ENCODE peak calls at places on chromosomes 5 and 9, in five cellular contexts. X is OCI-LY7; W is pancreas; O is SK-N-SH; I is effector memory CD4-positive, alpha-beta T cell. U is an unnamed sample. For H3K36me3 and H3K4me1, the result is how much of the 10 kb centered on the place peaks cover.

GRCh38 chr9:132094314-132094791 is 14.7 kb upstream of the MED27 start:
- DNase-seq in O (no peak), I (no peak), W (no peak), X (no peak), U (no peak)

GRCh38 chr9:124389146-124389939 is 25.9 kb downstream of the PSMB7 start:
- DNase-seq in O (no peak), W (no peak), I (no peak), X (no peak), U (no peak)

GRCh38 chr5:141234109-141234508 is 11.0 kb downstream of the PCDHB14 start:
- DNase-seq in W (peak), O (no peak), X (no peak), I (no peak), U (no peak)

GRCh38 chr5:138649775-138650174 is 74.6 kb upstream of the HSPA9 start:
- DNase-seq in I (no peak), X (no peak), O (no peak), W (no peak), U (no peak)

GRCh38 chr9:27847380-27847779 is 274.1 kb upstream of the C9orf72 start:
- DNase-seq in O (no peak), X (no peak), W (no peak), I (no peak), U (no peak)

GRCh38 chr5:135073771-135074345 is 39.8 kb upstream of the PITX1 start:
- DNase-seq in I (no peak), W (no peak), X (no peak), O (no peak), U (no peak)

GRCh38 chr5:119743927-119744326 is 114.6 kb downstream of the FAM170A start:
- DNase-seq in W (no peak), I (no peak), X (peak), O (peak), U (no peak)

GRCh38 chr9:133489253-133490190 is 10.6 kb upstream of the SLC2A6 start:
- DNase-seq in I (no peak), O (no peak), W (peak), X (no peak), U (peak)

GRCh38 chr9:121637441-121638222 is 13.8 kb upstream of the DAB2IP start:
- DNase-seq in X (no peak), O (peak), I (no peak), W (no peak), U (no peak)

GRCh38 chr5:36602711-36603321 is 3.6 kb upstream of the SLC1A3 start:
- DNase-seq in O (no peak), X (no peak), I (no peak), W (no peak), U (no peak)

GRCh38 chr5:80964919-80965318 is 4.8 kb downstream of the RASGRF2 start:
- DNase-seq in O (no peak), X (no peak), I (no peak), W (no peak), U (no peak)

GRCh38 chr9:20593131-20593530 is 29.2 kb downstream of the MLLT3 start:
- DNase-seq in W (no peak), O (no peak), I (no peak), X (no peak), U (no peak)

GRCh38 chr5:75335952-75336624 is 932 bp upstream of the HMGCR start:
- DNase-seq in X (peak), W (no peak), I (no peak), O (peak), U (no peak)

GRCh38 chr9:87950765-87951488 is 23.4 kb downstream of the CDK20 start:
- DNase-seq in X (peak), W (no peak), O (peak), I (no peak), U (no peak)

GRCh38 chr9:109062543-109062942 is 49.2 kb upstream of the CTNNAL1 start:
- DNase-seq in W (no peak), X (no peak), O (no peak), I (no peak), U (no peak)
- H3K36me3 ChIP-seq in W (under half), X (half or more), O (under half), I (under half), U (half or more)

GRCh38 chr9:77987104-77987656 is 44.4 kb downstream of the GNAQ start:
- DNase-seq in X (no peak), O (peak), I (no peak), W (no peak), U (no peak)
- H3K4me1 ChIP-seq in X (under half), O (under half), I (under half), W (under half), U (under half)

GRCh38 chr9:113654605-113655193 is 191.2 kb downstream of the RGS3 start:
- DNase-seq in I (no peak), O (no peak), W (no peak), X (no peak), U (peak)
- H3K36me3 ChIP-seq in I (under half), O (under half), W (under half), X (under half), U (under half)

GRCh38 chr5:177495243-177496060 is 2.0 kb downstream of the PDLIM7 start:
- DNase-seq in X (peak), I (no peak), W (no peak), O (peak), U (peak)
- H3K4me1 ChIP-seq in X (under half), I (under half), W (under half), O (under half), U (under half)

DNA sequence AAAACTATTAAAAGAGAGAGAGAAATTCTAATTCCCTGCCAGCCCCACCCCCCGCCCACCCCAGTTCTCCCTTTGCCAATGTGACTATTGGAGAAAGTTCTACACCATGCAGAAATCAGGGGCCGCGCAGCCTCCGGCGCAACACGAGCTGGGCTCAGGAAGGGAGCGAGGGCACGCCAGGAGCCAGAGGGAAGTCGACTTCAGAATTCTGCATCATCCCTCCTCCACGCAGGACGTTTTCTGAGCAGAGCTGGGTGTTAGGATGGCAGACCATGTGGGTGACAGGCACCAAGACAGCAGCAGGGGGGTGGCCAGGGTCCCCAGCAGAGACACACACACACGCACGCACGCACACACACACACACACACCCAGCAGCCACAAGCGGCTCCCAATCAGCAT is 72.6 kb downstream of the PTCH1 start:
- DNase-seq in W (no peak), O (no peak), I (no peak), X (no peak), U (no peak)
- H3K36me3 ChIP-seq in W (under half), O (under half), I (under half), X (half or more), U (under half)

GRCh38 chr5:133227897-133228296 is 176.1 kb downstream of the HSPA4 start:
- DNase-seq in I (no peak), X (no peak), W (no peak), O (no peak), U (no peak)

GRCh38 chr5:133229931-133230664 is 178.3 kb downstream of the HSPA4 start:
- DNase-seq in O (no peak), W (no peak), I (no peak), X (no peak), U (no peak)

GRCh38 chr5:133227082-133227481 is 175.3 kb downstream of the HSPA4 start:
- DNase-seq in O (no peak), W (no peak), I (no peak), X (no peak), U (no peak)

GRCh38 chr5:133226186-133226585 is 174.4 kb downstream of the HSPA4 start:
- DNase-seq in O (no peak), I (no peak), W (no peak), X (no peak), U (no peak)

DNA sequence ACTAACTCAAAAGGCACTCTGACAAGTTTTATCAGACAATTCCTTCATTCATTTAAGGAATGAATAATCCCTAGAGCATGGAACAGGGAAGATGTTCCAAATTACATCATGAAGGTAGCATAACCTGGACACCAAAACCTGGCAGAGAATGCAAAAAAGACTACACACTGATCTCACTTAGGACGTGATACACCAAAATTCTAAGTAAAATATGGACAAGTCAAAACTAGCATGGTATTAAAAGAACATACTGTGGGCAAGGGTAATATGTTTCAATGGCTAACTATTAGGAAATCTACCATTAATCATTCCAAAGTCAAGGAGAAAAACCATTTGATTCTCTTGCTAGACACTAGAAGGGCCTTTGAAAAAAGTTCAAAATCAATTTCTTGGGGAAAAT is 176.5 kb downstream of the HSPA4 start:
- DNase-seq in X (no peak), I (no peak), O (no peak), W (no peak), U (no peak)
- H3K4me1 ChIP-seq in X (under half), I (under half), O (under half), W (under half), U (under half)

DNA sequence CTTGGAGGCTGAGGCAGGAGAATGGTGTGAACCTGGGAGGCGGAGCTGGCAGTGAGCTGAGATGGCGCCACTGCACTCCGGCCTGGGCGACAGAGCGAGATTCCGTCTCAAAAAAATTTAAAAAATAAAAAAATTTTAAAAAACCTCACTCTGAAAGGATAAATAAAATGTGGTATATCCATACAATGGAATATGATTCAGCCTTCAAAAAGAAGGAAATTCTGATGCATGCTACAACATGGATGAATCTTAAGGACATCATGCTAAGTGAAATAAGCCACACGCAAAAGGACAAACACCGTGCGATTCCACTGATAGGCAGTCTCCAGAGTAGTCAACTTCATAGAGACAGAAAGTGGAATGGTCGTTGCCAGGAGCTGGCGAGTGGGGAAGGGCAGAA is 8.4 kb downstream of the DBN1 start:
- DNase-seq in X (no peak), W (no peak), I (no peak), O (no peak), U (no peak)
- H3K36me3 ChIP-seq in X (under half), W (under half), I (under half), O (half or more), U (under half)

GRCh38 chr5:148966348-148966747 is 96.5 kb downstream of the SH3TC2 start:
- DNase-seq in I (no peak), W (no peak), X (no peak), O (no peak), U (peak)
- H3K4me1 ChIP-seq in I (under half), W (under half), X (under half), O (under half), U (under half)

GRCh38 chr9:93005876-93006275 is 52.6 kb upstream of the SUSD3 start:
- DNase-seq in X (no peak), I (no peak), O (no peak), W (no peak), U (no peak)

GRCh38 chr9:93010056-93010455 is 48.4 kb upstream of the SUSD3 start:
- DNase-seq in X (no peak), O (peak), I (no peak), W (no peak), U (peak)

GRCh38 chr9:93008457-93008856 is 50.0 kb upstream of the SUSD3 start:
- DNase-seq in O (no peak), W (no peak), I (no peak), X (no peak), U (peak)

GRCh38 chr9:93009337-93010015 is 49.0 kb upstream of the SUSD3 start:
- DNase-seq in X (no peak), W (no peak), I (no peak), O (peak), U (peak)

DNA sequence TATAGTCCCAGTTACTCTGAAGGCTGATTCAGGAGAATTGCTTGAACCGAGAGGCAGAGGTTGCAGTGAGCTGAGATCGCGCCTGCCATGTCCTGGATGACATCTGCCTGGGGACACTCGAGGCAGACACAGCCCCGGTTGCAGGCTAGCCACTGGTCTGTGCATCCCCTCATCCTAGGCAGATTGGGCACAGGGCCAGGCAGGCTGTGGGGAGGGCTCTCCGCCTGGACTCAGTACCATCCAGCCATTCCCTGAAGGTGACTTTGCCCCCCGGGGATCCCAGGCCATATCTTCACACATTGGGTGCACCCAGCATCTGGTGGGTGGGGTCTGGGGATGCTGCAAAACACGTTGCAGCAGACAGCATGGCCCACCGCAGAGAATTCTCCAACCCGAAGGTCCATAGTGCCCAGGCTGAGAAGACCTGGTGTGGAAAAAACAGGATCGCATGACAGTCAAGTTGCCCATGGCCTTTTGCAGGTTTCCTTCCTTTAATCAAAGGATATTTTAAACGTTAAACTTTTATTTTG is 50.9 kb upstream of the SUSD3 start:
- DNase-seq in W (no peak), X (no peak), I (no peak), O (peak), U (no peak)
- H3K36me3 ChIP-seq in W (under half), X (under half), I (half or more), O (under half), U (under half)

U was measured in upper lobe of right lung.